ENCODE peak calls at places on chromosomes 4 and X, in nine cellular contexts. One of them, this sample, is unnamed.

GRCh38 chr4:8451440-8452182 is 11.0 kb downstream of the TRMT44 start:
- DNase-seq in putamen: no peak
- DNase-seq in M059J: no peak
- DNase-seq in immature natural killer cell: no peak
- DNase-seq in NCI-H1417: no peak
- DNase-seq in AG08396: no peak
- DNase-seq in upper lobe of right lung: no peak
- DNase-seq in AG10803: no peak
- DNase-seq in LoVo: no peak
- DNase-seq in this sample: no peak

GRCh38 chr4:22688236-22688635 is 4.5 kb upstream of the GBA3 start:
- DNase-seq in putamen: no peak
- DNase-seq in M059J: peak; percentile 34
- DNase-seq in immature natural killer cell: no peak
- DNase-seq in NCI-H1417: no peak
- DNase-seq in AG08396: peak; percentile 8
- DNase-seq in upper lobe of right lung: no peak
- DNase-seq in AG10803: peak; percentile 32
- DNase-seq in LoVo: no peak
- DNase-seq in this sample: no peak

GRCh38 chr4:121256346-121256745 is 92.2 kb upstream of the TNIP3 start:
- DNase-seq in putamen: no peak
- DNase-seq in M059J: peak; percentile 79
- DNase-seq in immature natural killer cell: peak; percentile 54
- DNase-seq in NCI-H1417: no peak
- DNase-seq in AG08396: peak; percentile 67
- DNase-seq in upper lobe of right lung: no peak
- DNase-seq in AG10803: peak; percentile 90
- DNase-seq in LoVo: peak; percentile 25
- DNase-seq in this sample: peak; percentile 71

GRCh38 chr4:3010577-3010976 is 47.2 kb downstream of the GRK4 start:
- DNase-seq in putamen: no peak
- DNase-seq in M059J: peak; percentile 7
- DNase-seq in immature natural killer cell: no peak
- DNase-seq in NCI-H1417: no peak
- DNase-seq in AG08396: no peak
- DNase-seq in upper lobe of right lung: no peak
- DNase-seq in AG10803: no peak
- DNase-seq in LoVo: no peak
- DNase-seq in this sample: no peak

GRCh38 chrX:119971184-119971583 is 27.6 kb upstream of the NKAP start:
- DNase-seq in putamen: no peak
- DNase-seq in M059J: no peak
- DNase-seq in immature natural killer cell: no peak
- DNase-seq in NCI-H1417: no peak
- DNase-seq in AG08396: no peak
- DNase-seq in upper lobe of right lung: no peak
- DNase-seq in AG10803: no peak
- DNase-seq in LoVo: no peak
- DNase-seq in this sample: no peak

GRCh38 chrX:20315140-20315539 is 48.4 kb upstream of the RPS6KA3 start:
- DNase-seq in putamen: no peak
- DNase-seq in M059J: no peak
- DNase-seq in immature natural killer cell: no peak
- DNase-seq in NCI-H1417: no peak
- DNase-seq in AG08396: no peak
- DNase-seq in upper lobe of right lung: no peak
- DNase-seq in AG10803: no peak
- DNase-seq in LoVo: no peak
- DNase-seq in this sample: no peak

GRCh38 chr4:39591290-39591689 is 47.4 kb downstream of the SMIM14 start:
- DNase-seq in putamen: no peak
- DNase-seq in M059J: peak; percentile 34
- DNase-seq in immature natural killer cell: no peak
- DNase-seq in NCI-H1417: no peak
- DNase-seq in AG08396: peak; percentile 14
- DNase-seq in upper lobe of right lung: no peak
- DNase-seq in AG10803: no peak
- DNase-seq in LoVo: no peak
- DNase-seq in this sample: peak; percentile 23

GRCh38 chr4:185840201-185840600 is 28.2 kb upstream of the SORBS2 start:
- DNase-seq in putamen: no peak
- DNase-seq in M059J: no peak
- DNase-seq in immature natural killer cell: no peak
- DNase-seq in NCI-H1417: no peak
- DNase-seq in AG08396: no peak
- DNase-seq in upper lobe of right lung: no peak
- DNase-seq in AG10803: peak; percentile 42
- DNase-seq in LoVo: no peak
- DNase-seq in this sample: no peak

GRCh38 chrX:139209342-139209741 is 321.2 kb upstream of the F9 start:
- DNase-seq in putamen: no peak
- DNase-seq in M059J: no peak
- DNase-seq in immature natural killer cell: no peak
- DNase-seq in NCI-H1417: no peak
- DNase-seq in AG08396: no peak
- DNase-seq in upper lobe of right lung: no peak
- DNase-seq in AG10803: no peak
- DNase-seq in LoVo: no peak
- DNase-seq in this sample: no peak

GRCh38 chr4:138870739-138871633 is 144.6 kb upstream of the NOCT start:
- DNase-seq in putamen: peak; percentile 84
- DNase-seq in M059J: peak; percentile 59
- DNase-seq in immature natural killer cell: peak; percentile 21
- DNase-seq in NCI-H1417: peak; percentile 97
- DNase-seq in AG08396: peak; percentile 63
- DNase-seq in upper lobe of right lung: no peak
- DNase-seq in AG10803: peak; percentile 70
- DNase-seq in LoVo: peak; percentile 73
- DNase-seq in this sample: peak; percentile 36

GRCh38 chr4:156710571-156711195 is 260.9 kb downstream of the PDGFC start:
- DNase-seq in putamen: no peak
- DNase-seq in M059J: peak; percentile 44
- DNase-seq in immature natural killer cell: no peak
- DNase-seq in NCI-H1417: no peak
- DNase-seq in AG08396: no peak
- DNase-seq in upper lobe of right lung: no peak
- DNase-seq in AG10803: peak; percentile 89
- DNase-seq in LoVo: no peak
- DNase-seq in this sample: no peak

GRCh38 chr4:153115322-153116100 is 88.7 kb upstream of the TRIM2 start:
- DNase-seq in putamen: no peak
- DNase-seq in M059J: peak; percentile 92
- DNase-seq in immature natural killer cell: peak; percentile 79
- DNase-seq in NCI-H1417: peak; percentile 10
- DNase-seq in AG08396: peak; percentile 52
- DNase-seq in upper lobe of right lung: no peak
- DNase-seq in AG10803: peak; percentile 77
- DNase-seq in LoVo: peak; percentile 81
- DNase-seq in this sample: peak; percentile 49

GRCh38 chrX:141220342-141221008 is 21.8 kb downstream of the SPANXC start:
- DNase-seq in putamen: no peak
- DNase-seq in M059J: peak; percentile 91
- DNase-seq in immature natural killer cell: no peak
- DNase-seq in NCI-H1417: no peak
- DNase-seq in AG08396: peak; percentile 55
- DNase-seq in upper lobe of right lung: no peak
- DNase-seq in AG10803: peak; percentile 61
- DNase-seq in LoVo: peak; percentile 21
- DNase-seq in this sample: peak; percentile 57

GRCh38 chrX:144648788-144649187 is 598.5 kb upstream of the SPANXN1 start:
- DNase-seq in putamen: no peak
- DNase-seq in M059J: no peak
- DNase-seq in immature natural killer cell: no peak
- DNase-seq in NCI-H1417: peak; percentile 13
- DNase-seq in AG08396: no peak
- DNase-seq in upper lobe of right lung: no peak
- DNase-seq in AG10803: no peak
- DNase-seq in LoVo: no peak
- DNase-seq in this sample: no peak

GRCh38 chr4:155582031-155582430 is 84.6 kb upstream of the GUCY1A1 start:
- DNase-seq in putamen: no peak
- DNase-seq in M059J: no peak
- DNase-seq in immature natural killer cell: no peak
- DNase-seq in NCI-H1417: no peak
- DNase-seq in AG08396: no peak
- DNase-seq in upper lobe of right lung: no peak
- DNase-seq in AG10803: no peak
- DNase-seq in LoVo: no peak
- DNase-seq in this sample: no peak

GRCh38 chr4:7411896-7412585 is 22.7 kb downstream of the PSAPL1 start:
- DNase-seq in putamen: no peak
- DNase-seq in M059J: no peak
- DNase-seq in immature natural killer cell: no peak
- DNase-seq in NCI-H1417: no peak
- DNase-seq in AG08396: no peak
- DNase-seq in upper lobe of right lung: peak; percentile 29
- DNase-seq in AG10803: no peak
- DNase-seq in LoVo: no peak
- DNase-seq in this sample: no peak

GRCh38 chrX:26352891-26353430 is 137.0 kb downstream of the MAGEB5 start:
- DNase-seq in putamen: no peak
- DNase-seq in M059J: no peak
- DNase-seq in immature natural killer cell: no peak
- DNase-seq in NCI-H1417: no peak
- DNase-seq in AG08396: no peak
- DNase-seq in upper lobe of right lung: no peak
- DNase-seq in AG10803: no peak
- DNase-seq in LoVo: no peak
- DNase-seq in this sample: no peak

GRCh38 chrX:120840826-120841225 is 34.8 kb downstream of the CT47B1 start:
- DNase-seq in putamen: no peak
- DNase-seq in M059J: peak; percentile 32
- DNase-seq in immature natural killer cell: no peak
- DNase-seq in NCI-H1417: peak; percentile 4
- DNase-seq in AG08396: peak; percentile 12
- DNase-seq in upper lobe of right lung: no peak
- DNase-seq in AG10803: peak; percentile 64
- DNase-seq in LoVo: no peak
- DNase-seq in this sample: peak; percentile 13

GRCh38 chr4:17502764-17503163 is 9.1 kb downstream of the QDPR start:
- DNase-seq in putamen: no peak
- DNase-seq in M059J: peak; percentile 55
- DNase-seq in immature natural killer cell: no peak
- DNase-seq in NCI-H1417: no peak
- DNase-seq in AG08396: no peak
- DNase-seq in upper lobe of right lung: no peak
- DNase-seq in AG10803: no peak
- DNase-seq in LoVo: no peak
- DNase-seq in this sample: peak; percentile 59

GRCh38 chr4:41633321-41633720 is 95.4 kb downstream of the LIMCH1 start:
- DNase-seq in putamen: no peak
- DNase-seq in M059J: no peak
- DNase-seq in immature natural killer cell: no peak
- DNase-seq in NCI-H1417: no peak
- DNase-seq in AG08396: no peak
- DNase-seq in upper lobe of right lung: no peak
- DNase-seq in AG10803: no peak
- DNase-seq in LoVo: no peak
- DNase-seq in this sample: no peak